ENCODE peak calls at places on chromosomes 3 and 15, in seven cellular contexts. C is endodermal cell, I is adrenal gland, H is upper lobe of right lung, M is psoas muscle, Z is body of pancreas, X is tibial artery. T is an unnamed sample. For H3K36me3, the result is how much of the 10 kb centered on the place peaks cover.

GRCh38 chr15:26805470-26805869 is 32.6 kb upstream of the GABRB3 start:
- DNase-seq in C (no peak), I (no peak), H (no peak), M (no peak), Z (no peak), X (no peak), T (no peak)

GRCh38 chr3:17850448-17850847 is 108.0 kb upstream of the TBC1D5 start:
- DNase-seq in C (no peak), I (no peak), H (no peak), M (no peak), Z (no peak), X (no peak), T (no peak)

GRCh38 chr3:9779197-9779596 is 9.4 kb upstream of the CAMK1 start:
- DNase-seq in C (no peak), I (no peak), H (no peak), M (no peak), Z (no peak), X (no peak), T (no peak)

GRCh38 chr3:44125882-44126281 is 115.8 kb upstream of the TOPAZ1 start:
- DNase-seq in C (peak), I (no peak), H (no peak), M (no peak), Z (no peak), X (no peak), T (no peak)

GRCh38 chr15:101807345-101807945 is 4.1 kb downstream of the OR4F6 start:
- DNase-seq in C (no peak), I (no peak), H (no peak), M (no peak), Z (no peak), X (no peak), T (no peak)

GRCh38 chr3:31704651-31705179 is 172.0 kb downstream of the STT3B start:
- DNase-seq in C (no peak), I (peak), H (peak), M (peak), Z (peak), X (peak), T (no peak)

GRCh38 chr3:181176610-181177009 is 187.1 kb upstream of the DNAJC19 start:
- DNase-seq in C (peak), I (peak), H (no peak), M (peak), Z (peak), X (peak), T (peak)

GRCh38 chr15:34606545-34606944 is 23.1 kb upstream of the GOLGA8B start:
- DNase-seq in C (no peak), I (no peak), H (no peak), M (no peak), Z (no peak), X (no peak), T (no peak)

GRCh38 chr3:4899654-4900236 is 79.5 kb upstream of the BHLHE40 start:
- DNase-seq in C (no peak), I (peak), H (no peak), M (no peak), Z (peak), X (peak), T (no peak)

GRCh38 chr3:170387952-170388351 is 30.4 kb downstream of the SKIL start:
- DNase-seq in C (no peak), I (no peak), H (no peak), M (no peak), Z (no peak), X (no peak), T (no peak)

GRCh38 chr3:13710251-13710650 is 161.3 kb downstream of the FBLN2 start:
- DNase-seq in C (peak), I (no peak), H (peak), M (no peak), Z (no peak), X (no peak), T (no peak)

GRCh38 chr15:34927726-34928125 is 41.8 kb downstream of the AQR start:
- DNase-seq in C (no peak), I (no peak), H (no peak), M (no peak), Z (no peak), X (no peak), T (no peak)

DNA sequence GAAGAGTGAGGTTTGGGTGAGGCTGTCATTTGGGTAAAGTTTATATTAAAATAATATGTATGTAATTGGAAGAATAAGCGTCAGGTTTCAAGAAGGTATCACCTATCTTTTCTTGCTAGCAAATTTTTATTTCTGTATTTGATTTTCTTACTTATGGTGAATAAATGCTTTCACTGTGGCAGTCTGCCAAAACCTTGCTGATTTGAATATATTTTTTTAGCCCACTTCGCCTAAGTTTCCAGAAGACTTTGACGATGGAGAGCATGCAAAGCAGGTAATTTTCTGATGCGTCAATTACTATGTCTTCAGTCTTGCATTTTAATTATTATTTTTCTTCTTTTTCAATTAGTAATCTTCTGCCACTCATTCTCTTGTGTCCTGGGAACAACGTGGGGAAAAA is 40.5 kb downstream of the SRP14 start:
- DNase-seq in C (no peak), I (no peak), H (no peak), M (no peak), Z (no peak), X (no peak), T (no peak)
- H3K36me3 ChIP-seq in C (under half), I (under half), H (half or more), M (under half), Z (under half), X (half or more), T (under half)

GRCh38 chr3:128464188-128464587 is 2.5 kb downstream of the DNAJB8 start:
- DNase-seq in C (no peak), I (no peak), H (no peak), M (no peak), Z (no peak), X (no peak), T (no peak)
- TF ChIP-seq CTCF in C (peak), I (no peak), H (peak), M (peak), Z (no peak), X (no peak), T (no peak)

DNA sequence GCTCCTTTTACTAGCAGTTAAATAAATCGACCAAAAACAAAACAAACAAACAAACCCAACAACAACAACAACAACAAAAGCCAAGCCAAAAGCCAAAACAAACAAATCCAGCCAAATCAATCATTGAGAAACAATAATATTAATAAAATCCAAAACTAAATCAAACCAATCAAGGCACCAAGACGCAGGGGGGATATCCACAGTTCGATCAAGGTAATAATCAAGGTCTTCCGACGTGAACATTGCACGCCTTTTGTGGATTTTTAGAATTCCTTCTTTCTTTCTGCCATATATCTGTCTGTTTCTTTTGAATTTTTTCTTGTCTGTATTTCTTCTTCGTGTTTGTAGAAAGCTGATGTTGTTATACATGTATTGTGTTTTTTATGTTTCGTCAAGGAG is 860 bp downstream of the ARPP21 start:
- DNase-seq in C (no peak), I (no peak), H (no peak), M (no peak), Z (no peak), X (no peak), T (no peak)
- H3K4me3 ChIP-seq in C (peak), I (no peak), H (no peak), M (peak), Z (no peak), X (peak), T (peak)

GRCh38 chr3:16290007-16290826 is 25.2 kb downstream of the OXNAD1 start:
- DNase-seq in C (peak), I (peak), H (no peak), M (no peak), Z (peak), X (peak), T (no peak)
- H3K36me3 ChIP-seq in C (under half), I (under half), H (under half), M (under half), Z (under half), X (under half), T (under half)

DNA sequence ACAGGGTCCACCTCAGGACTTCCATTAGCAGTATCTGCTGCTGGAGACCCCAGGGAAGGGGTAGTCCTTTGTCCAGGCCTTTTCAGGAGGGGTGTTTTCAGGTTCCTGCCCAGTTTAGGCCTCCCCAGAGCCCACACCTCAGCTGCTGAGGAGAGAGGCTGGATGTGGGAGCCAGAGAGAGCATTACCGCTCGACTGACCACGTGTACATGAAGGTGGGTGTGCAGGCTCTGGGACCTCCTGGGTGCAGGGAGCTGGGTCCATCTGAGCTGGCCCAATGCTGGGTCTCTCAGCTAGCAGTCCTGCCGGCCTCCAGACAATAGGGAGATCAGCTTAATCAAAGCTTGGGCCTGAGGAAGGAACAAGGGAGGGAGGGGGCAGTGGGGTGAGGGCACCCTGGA is 29.1 kb upstream of the POLG start:
- DNase-seq in C (no peak), I (no peak), H (no peak), M (no peak), Z (no peak), X (no peak), T (no peak)
- TF ChIP-seq CTCF in C (no peak), I (no peak), H (no peak), M (no peak), Z (no peak), X (no peak), T (no peak)

GRCh38 chr3:125353128-125353527 is 22.0 kb downstream of the ZNF148 start:
- DNase-seq in C (no peak), I (no peak), H (no peak), M (no peak), Z (no peak), X (no peak), T (no peak)
- H3K4me3 ChIP-seq in C (no peak), I (no peak), H (no peak), M (no peak), Z (no peak), X (no peak), T (no peak)

DNA sequence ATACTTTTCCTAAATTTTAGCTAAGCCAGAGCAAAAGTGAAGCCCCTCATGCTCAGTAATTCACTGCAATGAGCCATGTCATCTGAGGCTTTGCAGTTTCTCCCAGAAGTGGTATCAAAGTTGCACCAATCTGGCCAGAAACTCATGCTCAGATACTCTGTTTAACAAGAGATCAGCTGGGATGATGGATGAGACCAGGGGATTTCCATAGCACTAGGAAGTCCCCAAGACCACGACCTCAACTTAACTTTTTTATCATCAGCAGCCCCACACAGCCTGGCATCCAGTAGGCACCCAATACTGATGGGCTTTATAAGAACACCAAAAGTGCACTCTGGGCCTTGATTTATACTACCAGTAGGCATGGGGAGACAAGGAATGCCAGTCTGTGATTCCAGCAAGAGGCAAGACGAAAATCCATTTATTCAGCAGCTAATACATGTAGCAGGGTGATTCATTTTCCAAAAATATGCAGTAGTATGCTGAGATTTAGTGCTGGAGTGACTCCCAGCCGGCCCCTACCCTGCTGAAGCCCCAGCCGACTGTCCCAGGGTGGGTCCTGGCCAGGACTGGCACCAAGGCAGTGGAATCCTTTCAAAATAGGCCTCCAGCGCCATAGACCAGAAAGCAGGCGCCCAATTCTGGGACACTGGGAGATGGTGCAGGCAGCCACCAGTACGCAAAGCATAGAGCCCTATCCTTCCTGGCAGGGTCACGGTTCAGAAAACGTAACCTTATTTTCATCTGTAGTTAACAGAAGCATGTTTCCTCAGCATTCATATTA is 612 bp upstream of the LDHAL6B start:
- DNase-seq in C (no peak), I (no peak), H (no peak), M (no peak), Z (no peak), X (no peak), T (no peak)
- H3K36me3 ChIP-seq in C (under half), I (under half), H (half or more), M (under half), Z (under half), X (half or more), T (half or more)

GRCh38 chr3:50237133-50237651 is 1.2 kb downstream of the GNAI2 start:
- DNase-seq in C (peak), I (peak), H (no peak), M (peak), Z (no peak), X (no peak), T (no peak)

GRCh38 chr3:50239649-50240048 is 3.6 kb downstream of the GNAI2 start:
- DNase-seq in C (peak), I (no peak), H (no peak), M (no peak), Z (no peak), X (no peak), T (no peak)

GRCh38 chr3:50236484-50237132 is 604 bp downstream of the GNAI2 start:
- DNase-seq in C (peak), I (no peak), H (no peak), M (no peak), Z (no peak), X (no peak), T (no peak)

GRCh38 chr3:50237754-50238548 is 1.9 kb downstream of the GNAI2 start:
- DNase-seq in C (peak), I (peak), H (peak), M (peak), Z (peak), X (peak), T (peak)

DNA sequence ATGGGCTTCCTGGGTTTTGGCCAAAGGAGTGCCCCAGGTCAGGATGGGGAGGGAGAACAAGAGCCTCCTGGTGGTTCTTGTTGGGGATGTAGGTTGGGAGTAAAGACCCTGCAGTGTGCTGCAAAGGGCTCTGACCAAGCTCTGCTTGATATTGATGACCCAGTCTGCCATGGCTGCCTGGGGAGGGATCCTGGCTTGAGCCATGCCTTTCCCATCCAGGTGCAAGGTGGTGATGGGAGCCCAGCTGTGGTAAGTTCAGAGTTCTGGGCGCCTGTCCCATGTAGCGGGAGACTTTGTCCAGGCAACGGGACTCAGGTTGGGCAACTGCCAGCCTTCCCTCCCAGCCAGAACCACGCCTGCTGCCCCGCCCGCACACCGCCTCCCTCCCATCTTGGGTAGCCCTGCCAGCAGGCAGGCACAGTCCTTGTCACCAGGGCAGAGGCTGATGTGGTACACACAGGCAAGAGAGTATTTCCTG is 2.6 kb downstream of the GNAI2 start:
- DNase-seq in C (no peak), I (peak), H (peak), M (peak), Z (peak), X (peak), T (no peak)
- TF ChIP-seq CTCF in C (peak), I (no peak), H (no peak), M (no peak), Z (no peak), X (no peak), T (no peak)